ENCODE peak calls at places on chromosomes 3 and 15, in nine cellular contexts. One of them, this sample, is unnamed.

GRCh38 chr15:63491979-63492378 is 12.4 kb upstream of the USP3 start:
- DNase-seq in GM12878: no peak
- DNase-seq in transverse colon: no peak
- DNase-seq in suprapubic skin: no peak
- DNase-seq in stomach: no peak
- DNase-seq in HCT116: no peak
- DNase-seq in sigmoid colon: no peak
- DNase-seq in spleen: no peak
- DNase-seq in breast epithelium: no peak
- DNase-seq in this sample: no peak

GRCh38 chr3:23174426-23175039 is 28.6 kb upstream of the UBE2E2 start:
- DNase-seq in suprapubic skin: no peak
- DNase-seq in breast epithelium: no peak
- DNase-seq in transverse colon: no peak
- DNase-seq in HCT116: no peak
- DNase-seq in sigmoid colon: no peak
- DNase-seq in GM12878: no peak
- DNase-seq in spleen: no peak
- DNase-seq in stomach: no peak
- DNase-seq in this sample: no peak

GRCh38 chr3:46089237-46090011 is 62.1 kb upstream of the XCR1 start:
- DNase-seq in GM12878: peak
- DNase-seq in spleen: peak
- DNase-seq in breast epithelium: no peak
- DNase-seq in stomach: peak
- DNase-seq in transverse colon: peak
- DNase-seq in HCT116: no peak
- DNase-seq in suprapubic skin: peak
- DNase-seq in sigmoid colon: peak
- DNase-seq in this sample: no peak

GRCh38 chr3:166177130-166177529 is 339.9 kb upstream of the BCHE start:
- DNase-seq in stomach: no peak
- DNase-seq in sigmoid colon: no peak
- DNase-seq in suprapubic skin: no peak
- DNase-seq in breast epithelium: no peak
- DNase-seq in transverse colon: no peak
- DNase-seq in GM12878: no peak
- DNase-seq in spleen: no peak
- DNase-seq in HCT116: no peak
- DNase-seq in this sample: no peak

GRCh38 chr3:87691109-87691508 is 367.7 kb downstream of the CGGBP1 start:
- DNase-seq in suprapubic skin: no peak
- DNase-seq in HCT116: no peak
- DNase-seq in spleen: no peak
- DNase-seq in sigmoid colon: no peak
- DNase-seq in breast epithelium: no peak
- DNase-seq in stomach: no peak
- DNase-seq in GM12878: no peak
- DNase-seq in transverse colon: no peak
- DNase-seq in this sample: no peak

GRCh38 chr3:149678365-149678948 is 20.6 kb upstream of the WWTR1 start:
- DNase-seq in spleen: no peak
- DNase-seq in GM12878: no peak
- DNase-seq in suprapubic skin: no peak
- DNase-seq in breast epithelium: no peak
- DNase-seq in transverse colon: no peak
- DNase-seq in stomach: no peak
- DNase-seq in sigmoid colon: no peak
- DNase-seq in HCT116: peak
- DNase-seq in this sample: no peak

GRCh38 chr3:111412656-111413055 is 129.3 kb upstream of the CD96 start:
- DNase-seq in suprapubic skin: no peak
- DNase-seq in stomach: no peak
- DNase-seq in breast epithelium: no peak
- DNase-seq in GM12878: no peak
- DNase-seq in transverse colon: no peak
- DNase-seq in sigmoid colon: no peak
- DNase-seq in HCT116: no peak
- DNase-seq in spleen: no peak
- DNase-seq in this sample: no peak

GRCh38 chr15:89820651-89821611 is 6.3 kb upstream of the ANPEP start:
- DNase-seq in GM12878: no peak
- DNase-seq in HCT116: peak
- DNase-seq in breast epithelium: no peak
- DNase-seq in sigmoid colon: no peak
- DNase-seq in suprapubic skin: no peak
- DNase-seq in transverse colon: no peak
- DNase-seq in stomach: no peak
- DNase-seq in spleen: peak
- DNase-seq in this sample: no peak

GRCh38 chr15:39511915-39512260 is 69.0 kb upstream of the THBS1 start:
- DNase-seq in stomach: no peak
- DNase-seq in HCT116: no peak
- DNase-seq in spleen: no peak
- DNase-seq in GM12878: no peak
- DNase-seq in breast epithelium: no peak
- DNase-seq in transverse colon: no peak
- DNase-seq in sigmoid colon: no peak
- DNase-seq in suprapubic skin: no peak
- DNase-seq in this sample: no peak

GRCh38 chr15:101037090-101037830 is 118.1 kb downstream of the LRRK1 start:
- DNase-seq in suprapubic skin: peak
- DNase-seq in sigmoid colon: peak
- DNase-seq in GM12878: no peak
- DNase-seq in HCT116: no peak
- DNase-seq in transverse colon: peak
- DNase-seq in breast epithelium: no peak
- DNase-seq in spleen: peak
- DNase-seq in stomach: peak
- DNase-seq in this sample: no peak

GRCh38 chr3:116579843-116580242 is 129.7 kb upstream of the TUSC7 start:
- DNase-seq in suprapubic skin: no peak
- DNase-seq in sigmoid colon: no peak
- DNase-seq in breast epithelium: no peak
- DNase-seq in spleen: no peak
- DNase-seq in transverse colon: no peak
- DNase-seq in stomach: no peak
- DNase-seq in HCT116: no peak
- DNase-seq in GM12878: no peak
- DNase-seq in this sample: no peak

GRCh38 chr3:176896165-176896564 is 301.1 kb downstream of the TBL1XR1 start:
- DNase-seq in transverse colon: no peak
- DNase-seq in suprapubic skin: no peak
- DNase-seq in breast epithelium: no peak
- DNase-seq in spleen: no peak
- DNase-seq in HCT116: no peak
- DNase-seq in stomach: peak
- DNase-seq in GM12878: no peak
- DNase-seq in sigmoid colon: no peak
- DNase-seq in this sample: no peak

GRCh38 chr15:73075151-73075859 is 23.0 kb downstream of the NEO1 start:
- DNase-seq in suprapubic skin: no peak
- DNase-seq in HCT116: no peak
- DNase-seq in breast epithelium: no peak
- DNase-seq in GM12878: no peak
- DNase-seq in spleen: no peak
- DNase-seq in sigmoid colon: no peak
- DNase-seq in transverse colon: no peak
- DNase-seq in stomach: no peak
- DNase-seq in this sample: no peak
- TF ChIP-seq POLR2AphosphoS5 in suprapubic skin: no peak
- TF ChIP-seq POLR2AphosphoS5 in HCT116: no peak
- TF ChIP-seq POLR2AphosphoS5 in breast epithelium: no peak
- TF ChIP-seq POLR2AphosphoS5 in GM12878: no peak
- TF ChIP-seq POLR2AphosphoS5 in spleen: no peak
- TF ChIP-seq POLR2AphosphoS5 in sigmoid colon: no peak
- TF ChIP-seq POLR2AphosphoS5 in transverse colon: no peak
- TF ChIP-seq POLR2AphosphoS5 in stomach: no peak
- TF ChIP-seq POLR2AphosphoS5 in this sample: no peak

GRCh38 chr15:74599156-74599555 is 16.5 kb upstream of the CLK3 start:
- DNase-seq in GM12878: no peak
- DNase-seq in HCT116: no peak
- DNase-seq in suprapubic skin: no peak
- DNase-seq in spleen: no peak
- DNase-seq in stomach: no peak
- DNase-seq in transverse colon: no peak
- DNase-seq in sigmoid colon: no peak
- DNase-seq in breast epithelium: no peak
- DNase-seq in this sample: no peak

GRCh38 chr15:74603026-74603788 is 12.4 kb upstream of the CLK3 start:
- DNase-seq in suprapubic skin: no peak
- DNase-seq in HCT116: no peak
- DNase-seq in GM12878: no peak
- DNase-seq in transverse colon: no peak
- DNase-seq in sigmoid colon: no peak
- DNase-seq in breast epithelium: no peak
- DNase-seq in spleen: no peak
- DNase-seq in stomach: no peak
- DNase-seq in this sample: no peak

GRCh38 chr15:74595271-74595670 is 20.4 kb upstream of the CLK3 start:
- DNase-seq in transverse colon: no peak
- DNase-seq in stomach: no peak
- DNase-seq in spleen: no peak
- DNase-seq in HCT116: no peak
- DNase-seq in breast epithelium: no peak
- DNase-seq in suprapubic skin: no peak
- DNase-seq in GM12878: no peak
- DNase-seq in sigmoid colon: no peak
- DNase-seq in this sample: no peak

GRCh38 chr15:74594455-74594854 is 21.2 kb upstream of the CLK3 start:
- DNase-seq in stomach: no peak
- DNase-seq in breast epithelium: no peak
- DNase-seq in sigmoid colon: no peak
- DNase-seq in GM12878: no peak
- DNase-seq in HCT116: no peak
- DNase-seq in suprapubic skin: no peak
- DNase-seq in spleen: no peak
- DNase-seq in transverse colon: no peak
- DNase-seq in this sample: no peak

GRCh38 chr15:74598126-74598842 is 17.4 kb upstream of the CLK3 start:
- DNase-seq in transverse colon: peak
- DNase-seq in GM12878: peak
- DNase-seq in spleen: peak
- DNase-seq in sigmoid colon: peak
- DNase-seq in stomach: peak
- DNase-seq in HCT116: no peak
- DNase-seq in breast epithelium: peak
- DNase-seq in suprapubic skin: peak
- DNase-seq in this sample: peak
- TF ChIP-seq POLR2A in transverse colon: peak
- TF ChIP-seq POLR2A in GM12878: peak
- TF ChIP-seq POLR2A in spleen: no peak
- TF ChIP-seq POLR2A in sigmoid colon: peak
- TF ChIP-seq POLR2A in stomach: no peak
- TF ChIP-seq POLR2A in HCT116: no peak
- TF ChIP-seq POLR2A in breast epithelium: peak
- TF ChIP-seq POLR2A in suprapubic skin: no peak
- TF ChIP-seq POLR2A in this sample: no peak

DNA sequence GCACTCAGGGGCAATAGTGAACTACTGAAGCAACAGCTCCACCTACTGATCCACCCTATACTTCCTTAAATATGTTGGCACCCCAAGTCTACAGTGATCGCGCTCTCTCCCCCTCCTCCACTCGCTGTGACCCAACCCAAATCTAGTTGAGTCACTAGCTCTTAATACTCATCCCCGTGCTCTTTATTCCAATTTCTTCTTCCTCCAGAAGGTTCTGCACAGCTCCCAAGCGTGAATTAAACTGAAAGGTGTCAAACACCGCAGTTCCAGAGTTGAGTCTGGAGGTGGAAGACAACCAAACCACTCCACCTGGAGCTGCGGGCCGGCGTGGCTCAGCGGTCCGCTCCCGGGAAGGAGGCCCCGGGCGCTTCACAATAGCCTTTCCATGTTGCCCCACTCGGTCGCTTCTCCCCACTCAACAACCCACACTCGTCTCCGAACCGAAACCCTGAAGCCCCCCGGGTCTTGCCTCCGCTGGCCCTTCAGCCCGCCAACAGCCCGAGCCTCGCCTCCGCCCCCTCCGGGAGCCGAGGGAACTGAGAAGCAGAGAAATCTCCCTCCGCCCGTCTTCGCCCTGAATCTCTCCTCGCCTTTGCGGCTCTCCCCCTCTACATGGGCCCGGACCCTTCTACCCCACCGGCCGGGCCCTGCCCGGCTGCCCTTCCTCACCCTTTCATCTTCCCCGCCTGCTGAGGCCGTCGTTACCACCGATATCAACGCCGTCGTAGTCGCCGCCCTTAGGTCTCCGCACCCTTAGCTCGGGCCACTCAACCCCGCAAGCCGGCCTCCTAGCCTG is 578 bp downstream of the NAA50 start:
- DNase-seq in suprapubic skin: peak
- DNase-seq in HCT116: peak
- DNase-seq in transverse colon: peak
- DNase-seq in spleen: peak
- DNase-seq in GM12878: peak
- DNase-seq in breast epithelium: peak
- DNase-seq in stomach: peak
- DNase-seq in sigmoid colon: peak
- DNase-seq in this sample: no peak
- TF ChIP-seq POLR2AphosphoS5 in suprapubic skin: peak
- TF ChIP-seq POLR2AphosphoS5 in HCT116: peak
- TF ChIP-seq POLR2AphosphoS5 in transverse colon: peak
- TF ChIP-seq POLR2AphosphoS5 in spleen: peak
- TF ChIP-seq POLR2AphosphoS5 in GM12878: peak
- TF ChIP-seq POLR2AphosphoS5 in breast epithelium: no peak
- TF ChIP-seq POLR2AphosphoS5 in stomach: peak
- TF ChIP-seq POLR2AphosphoS5 in sigmoid colon: peak
- TF ChIP-seq POLR2AphosphoS5 in this sample: no peak

GRCh38 chr15:51097553-51098330 is 3.0 kb upstream of the TNFAIP8L3 start:
- DNase-seq in transverse colon: no peak
- DNase-seq in sigmoid colon: no peak
- DNase-seq in spleen: no peak
- DNase-seq in breast epithelium: no peak
- DNase-seq in stomach: no peak
- DNase-seq in GM12878: no peak
- DNase-seq in HCT116: no peak
- DNase-seq in suprapubic skin: no peak
- DNase-seq in this sample: no peak
- TF ChIP-seq POLR2A in transverse colon: no peak
- TF ChIP-seq POLR2A in sigmoid colon: no peak
- TF ChIP-seq POLR2A in spleen: no peak
- TF ChIP-seq POLR2A in breast epithelium: no peak
- TF ChIP-seq POLR2A in stomach: no peak
- TF ChIP-seq POLR2A in GM12878: no peak
- TF ChIP-seq POLR2A in HCT116: no peak
- TF ChIP-seq POLR2A in suprapubic skin: no peak
- TF ChIP-seq POLR2A in this sample: no peak

DNA sequence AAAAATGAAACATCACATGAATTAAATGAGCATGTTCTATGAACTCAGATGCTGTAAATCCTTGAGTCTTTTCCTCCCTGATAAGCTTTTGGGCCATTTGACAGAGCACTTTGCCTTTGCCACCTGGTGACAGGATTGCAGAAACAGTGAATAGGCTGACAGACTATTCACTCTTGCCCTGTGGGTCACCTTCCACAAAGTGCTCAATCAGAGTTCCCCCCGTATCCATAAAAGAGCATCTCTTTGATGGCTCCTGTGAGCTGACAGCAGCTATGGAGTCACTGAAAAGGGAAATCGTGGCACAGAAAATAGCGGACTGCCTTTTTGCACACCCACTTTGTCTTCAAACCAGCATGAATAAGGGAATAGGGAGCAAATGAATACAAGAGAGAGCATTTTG is 38.0 kb upstream of the GOLM2 start:
- DNase-seq in GM12878: no peak
- DNase-seq in HCT116: no peak
- DNase-seq in sigmoid colon: no peak
- DNase-seq in breast epithelium: no peak
- DNase-seq in transverse colon: no peak
- DNase-seq in suprapubic skin: no peak
- DNase-seq in spleen: no peak
- DNase-seq in stomach: no peak
- DNase-seq in this sample: no peak
- TF ChIP-seq POLR2AphosphoS5 in GM12878: no peak
- TF ChIP-seq POLR2AphosphoS5 in HCT116: no peak
- TF ChIP-seq POLR2AphosphoS5 in sigmoid colon: no peak
- TF ChIP-seq POLR2AphosphoS5 in breast epithelium: no peak
- TF ChIP-seq POLR2AphosphoS5 in transverse colon: no peak
- TF ChIP-seq POLR2AphosphoS5 in suprapubic skin: no peak
- TF ChIP-seq POLR2AphosphoS5 in spleen: no peak
- TF ChIP-seq POLR2AphosphoS5 in stomach: no peak
- TF ChIP-seq POLR2AphosphoS5 in this sample: no peak

This sample was measured in GM12892.